ENCODE peak calls at places on chromosomes 4 and X, in eight cellular contexts. One of them, this sample, is unnamed.

GRCh38 chr4:167779280-167779679 is 313.1 kb upstream of the ANXA10 start:
- DNase-seq in neural progenitor cell: no peak
- DNase-seq in left ventricle myocardium inferior: no peak
- DNase-seq in PC-3: no peak
- DNase-seq in mesothelial cell of epicardium: no peak
- DNase-seq in prostate gland: no peak
- DNase-seq in uterus: no peak
- DNase-seq in AG10803: no peak
- DNase-seq in this sample: no peak

GRCh38 chrX:8731579-8732395 is at the start of gene ANOS1:
- DNase-seq in neural progenitor cell: peak; percentile 88
- DNase-seq in left ventricle myocardium inferior: peak; percentile 71
- DNase-seq in PC-3: peak; percentile 56
- DNase-seq in mesothelial cell of epicardium: peak; percentile 59
- DNase-seq in prostate gland: peak; percentile 70
- DNase-seq in uterus: no peak
- DNase-seq in AG10803: no peak
- DNase-seq in this sample: no peak

GRCh38 chr4:55447826-55448225 is 52.1 kb downstream of the TMEM165 start:
- DNase-seq in neural progenitor cell: no peak
- DNase-seq in left ventricle myocardium inferior: no peak
- DNase-seq in PC-3: peak; percentile 26
- DNase-seq in mesothelial cell of epicardium: no peak
- DNase-seq in prostate gland: no peak
- DNase-seq in uterus: no peak
- DNase-seq in AG10803: no peak
- DNase-seq in this sample: peak; percentile 17

GRCh38 chr4:180655886-180656285 is 1587.3 kb upstream of the TENM3 start:
- DNase-seq in neural progenitor cell: no peak
- DNase-seq in left ventricle myocardium inferior: no peak
- DNase-seq in PC-3: no peak
- DNase-seq in mesothelial cell of epicardium: no peak
- DNase-seq in prostate gland: no peak
- DNase-seq in uterus: no peak
- DNase-seq in AG10803: no peak
- DNase-seq in this sample: no peak

GRCh38 chr4:81601270-81601694 is 129.6 kb upstream of the RASGEF1B start:
- DNase-seq in neural progenitor cell: no peak
- DNase-seq in left ventricle myocardium inferior: no peak
- DNase-seq in PC-3: peak; percentile 26
- DNase-seq in mesothelial cell of epicardium: no peak
- DNase-seq in prostate gland: no peak
- DNase-seq in uterus: no peak
- DNase-seq in AG10803: no peak
- DNase-seq in this sample: no peak

GRCh38 chrX:44874481-44875184 is 1.6 kb downstream of the KDM6A start:
- DNase-seq in neural progenitor cell: peak; percentile 48
- DNase-seq in left ventricle myocardium inferior: no peak
- DNase-seq in PC-3: peak; percentile 38
- DNase-seq in mesothelial cell of epicardium: no peak
- DNase-seq in prostate gland: peak; percentile 18
- DNase-seq in uterus: no peak
- DNase-seq in AG10803: peak; percentile 31
- DNase-seq in this sample: no peak

GRCh38 chr4:130563185-130563890 is 1467.4 kb downstream of the C4orf33 start:
- DNase-seq in neural progenitor cell: peak; percentile 82
- DNase-seq in left ventricle myocardium inferior: peak; percentile 20
- DNase-seq in PC-3: peak; percentile 49
- DNase-seq in mesothelial cell of epicardium: peak; percentile 46
- DNase-seq in prostate gland: no peak
- DNase-seq in uterus: peak; percentile 21
- DNase-seq in AG10803: peak; percentile 13
- DNase-seq in this sample: peak; percentile 80

GRCh38 chrX:15908891-15909290 is 54.3 kb upstream of the AP1S2 start:
- DNase-seq in neural progenitor cell: peak; percentile 54
- DNase-seq in left ventricle myocardium inferior: no peak
- DNase-seq in PC-3: no peak
- DNase-seq in mesothelial cell of epicardium: no peak
- DNase-seq in prostate gland: peak; percentile 6
- DNase-seq in uterus: no peak
- DNase-seq in AG10803: no peak
- DNase-seq in this sample: no peak

GRCh38 chrX:427812-428725 is 41.4 kb upstream of the PPP2R3B start:
- DNase-seq in neural progenitor cell: peak; percentile 82
- DNase-seq in left ventricle myocardium inferior: no peak
- DNase-seq in PC-3: peak; percentile 24
- DNase-seq in mesothelial cell of epicardium: no peak
- DNase-seq in prostate gland: no peak
- DNase-seq in uterus: no peak
- DNase-seq in AG10803: peak; percentile 19
- DNase-seq in this sample: peak; percentile 49

GRCh38 chrX:74421181-74422028 is at the start of gene SLC16A2:
- DNase-seq in neural progenitor cell: peak; percentile 83
- DNase-seq in left ventricle myocardium inferior: peak; percentile 70
- DNase-seq in PC-3: peak; percentile 72
- DNase-seq in mesothelial cell of epicardium: peak; percentile 63
- DNase-seq in prostate gland: peak; percentile 69
- DNase-seq in uterus: peak; percentile 72
- DNase-seq in AG10803: peak; percentile 83
- DNase-seq in this sample: peak; percentile 74

GRCh38 chr4:27011401-27011800 is 150.8 kb downstream of the STIM2 start:
- DNase-seq in neural progenitor cell: no peak
- DNase-seq in left ventricle myocardium inferior: no peak
- DNase-seq in PC-3: peak; percentile 71
- DNase-seq in mesothelial cell of epicardium: no peak
- DNase-seq in prostate gland: no peak
- DNase-seq in uterus: no peak
- DNase-seq in AG10803: no peak
- DNase-seq in this sample: no peak

GRCh38 chr4:20203508-20203907 is 48.2 kb upstream of the SLIT2 start:
- DNase-seq in neural progenitor cell: no peak
- DNase-seq in left ventricle myocardium inferior: no peak
- DNase-seq in PC-3: peak; percentile 75
- DNase-seq in mesothelial cell of epicardium: no peak
- DNase-seq in prostate gland: no peak
- DNase-seq in uterus: no peak
- DNase-seq in AG10803: peak; percentile 98
- DNase-seq in this sample: peak; percentile 96

GRCh38 chr4:57048590-57049304 is 61.4 kb downstream of the IGFBP7 start:
- DNase-seq in neural progenitor cell: no peak
- DNase-seq in left ventricle myocardium inferior: no peak
- DNase-seq in PC-3: peak; percentile 68
- DNase-seq in mesothelial cell of epicardium: no peak
- DNase-seq in prostate gland: no peak
- DNase-seq in uterus: no peak
- DNase-seq in AG10803: peak; percentile 68
- DNase-seq in this sample: peak; percentile 12

GRCh38 chrX:318739-319578 is at the start of gene GTPBP6:
- DNase-seq in neural progenitor cell: peak; percentile 100
- DNase-seq in left ventricle myocardium inferior: peak; percentile 100
- DNase-seq in PC-3: peak; percentile 97
- DNase-seq in mesothelial cell of epicardium: peak; percentile 100
- DNase-seq in prostate gland: peak; percentile 100
- DNase-seq in uterus: peak; percentile 100
- DNase-seq in AG10803: peak; percentile 100
- DNase-seq in this sample: peak; percentile 100

GRCh38 chr4:126591583-126591982 is 1041.2 kb upstream of the INTU start:
- DNase-seq in neural progenitor cell: no peak
- DNase-seq in left ventricle myocardium inferior: no peak
- DNase-seq in PC-3: no peak
- DNase-seq in mesothelial cell of epicardium: no peak
- DNase-seq in prostate gland: no peak
- DNase-seq in uterus: no peak
- DNase-seq in AG10803: peak; percentile 13
- DNase-seq in this sample: no peak

GRCh38 chr4:126593626-126594025 is 1039.1 kb upstream of the INTU start:
- DNase-seq in neural progenitor cell: no peak
- DNase-seq in left ventricle myocardium inferior: no peak
- DNase-seq in PC-3: no peak
- DNase-seq in mesothelial cell of epicardium: no peak
- DNase-seq in prostate gland: no peak
- DNase-seq in uterus: no peak
- DNase-seq in AG10803: no peak
- DNase-seq in this sample: no peak

GRCh38 chr4:126595643-126596042 is 1037.1 kb upstream of the INTU start:
- DNase-seq in neural progenitor cell: no peak
- DNase-seq in left ventricle myocardium inferior: no peak
- DNase-seq in PC-3: no peak
- DNase-seq in mesothelial cell of epicardium: no peak
- DNase-seq in prostate gland: no peak
- DNase-seq in uterus: no peak
- DNase-seq in AG10803: no peak
- DNase-seq in this sample: no peak

GRCh38 chr4:126592088-126592487 is 1040.7 kb upstream of the INTU start:
- DNase-seq in neural progenitor cell: no peak
- DNase-seq in left ventricle myocardium inferior: no peak
- DNase-seq in PC-3: no peak
- DNase-seq in mesothelial cell of epicardium: no peak
- DNase-seq in prostate gland: no peak
- DNase-seq in uterus: no peak
- DNase-seq in AG10803: no peak
- DNase-seq in this sample: no peak
- TF ChIP-seq CTCF in neural progenitor cell: peak; percentile 50
- TF ChIP-seq CTCF in left ventricle myocardium inferior: peak; percentile 46
- TF ChIP-seq CTCF in PC-3: peak; percentile 42
- TF ChIP-seq CTCF in mesothelial cell of epicardium: peak; percentile 55
- TF ChIP-seq CTCF in prostate gland: no peak
- TF ChIP-seq CTCF in uterus: no peak
- TF ChIP-seq CTCF in AG10803: peak; percentile 30
- TF ChIP-seq CTCF in this sample: peak; percentile 73

GRCh38 chr4:186189656-186190055 is 1.7 kb upstream of the CYP4V2 start:
- DNase-seq in neural progenitor cell: no peak
- DNase-seq in left ventricle myocardium inferior: no peak
- DNase-seq in PC-3: no peak
- DNase-seq in mesothelial cell of epicardium: no peak
- DNase-seq in prostate gland: no peak
- DNase-seq in uterus: no peak
- DNase-seq in AG10803: no peak
- DNase-seq in this sample: no peak

GRCh38 chr4:186192068-186192751 is 843 bp downstream of the CYP4V2 start:
- DNase-seq in neural progenitor cell: peak; percentile 63
- DNase-seq in left ventricle myocardium inferior: peak; percentile 28
- DNase-seq in PC-3: peak; percentile 6
- DNase-seq in mesothelial cell of epicardium: peak; percentile 50
- DNase-seq in prostate gland: peak; percentile 20
- DNase-seq in uterus: peak; percentile 36
- DNase-seq in AG10803: peak; percentile 53
- DNase-seq in this sample: peak; percentile 3

GRCh38 chr4:186193851-186194250 is 2.5 kb downstream of the CYP4V2 start:
- DNase-seq in neural progenitor cell: no peak
- DNase-seq in left ventricle myocardium inferior: no peak
- DNase-seq in PC-3: no peak
- DNase-seq in mesothelial cell of epicardium: no peak
- DNase-seq in prostate gland: no peak
- DNase-seq in uterus: no peak
- DNase-seq in AG10803: no peak
- DNase-seq in this sample: no peak

GRCh38 chr4:186190456-186191265 is 706 bp upstream of the CYP4V2 start:
- DNase-seq in neural progenitor cell: peak; percentile 57
- DNase-seq in left ventricle myocardium inferior: no peak
- DNase-seq in PC-3: no peak
- DNase-seq in mesothelial cell of epicardium: peak; percentile 47
- DNase-seq in prostate gland: peak; percentile 33
- DNase-seq in uterus: no peak
- DNase-seq in AG10803: peak; percentile 10
- DNase-seq in this sample: no peak

GRCh38 chr4:186191266-186192067 is at the start of gene CYP4V2:
- DNase-seq in neural progenitor cell: peak; percentile 85
- DNase-seq in left ventricle myocardium inferior: peak; percentile 86
- DNase-seq in PC-3: peak; percentile 41
- DNase-seq in mesothelial cell of epicardium: peak; percentile 73
- DNase-seq in prostate gland: peak; percentile 66
- DNase-seq in uterus: peak; percentile 81
- DNase-seq in AG10803: peak; percentile 79
- DNase-seq in this sample: peak; percentile 61
- TF ChIP-seq CTCF in neural progenitor cell: peak; percentile 54
- TF ChIP-seq CTCF in left ventricle myocardium inferior: peak; percentile 60
- TF ChIP-seq CTCF in PC-3: no peak
- TF ChIP-seq CTCF in mesothelial cell of epicardium: no peak
- TF ChIP-seq CTCF in prostate gland: no peak
- TF ChIP-seq CTCF in uterus: no peak
- TF ChIP-seq CTCF in AG10803: peak; percentile 10
- TF ChIP-seq CTCF in this sample: peak; percentile 67

DNA sequence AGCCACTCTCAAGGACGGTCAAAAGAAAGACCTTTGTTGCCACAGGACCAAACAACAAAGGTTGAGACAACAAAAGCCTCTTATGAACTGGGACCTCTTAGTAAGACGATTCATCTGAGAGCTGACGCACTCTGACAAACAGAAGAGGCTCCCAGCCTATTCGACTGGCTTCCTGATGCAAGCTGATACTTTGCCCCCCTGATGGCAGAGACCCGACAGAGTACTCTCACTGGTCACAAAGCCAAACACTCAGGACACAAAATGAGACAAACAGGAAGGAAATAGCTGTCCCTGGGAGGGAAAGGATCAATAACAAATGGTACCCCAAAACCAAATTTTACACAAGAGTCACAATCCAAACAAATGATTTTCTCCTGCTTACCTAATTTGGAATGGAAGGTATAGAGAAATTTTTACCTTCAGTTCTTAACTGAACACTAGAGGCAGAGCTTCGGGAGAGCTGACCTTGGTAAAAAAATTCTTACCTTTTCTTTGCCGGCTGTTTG is 75.2 kb upstream of the PLAC8 start:
- DNase-seq in neural progenitor cell: peak; percentile 85
- DNase-seq in left ventricle myocardium inferior: no peak
- DNase-seq in PC-3: no peak
- DNase-seq in mesothelial cell of epicardium: no peak
- DNase-seq in prostate gland: no peak
- DNase-seq in uterus: no peak
- DNase-seq in AG10803: no peak
- DNase-seq in this sample: no peak
- TF ChIP-seq CTCF in neural progenitor cell: no peak
- TF ChIP-seq CTCF in left ventricle myocardium inferior: no peak
- TF ChIP-seq CTCF in PC-3: no peak
- TF ChIP-seq CTCF in mesothelial cell of epicardium: no peak
- TF ChIP-seq CTCF in prostate gland: no peak
- TF ChIP-seq CTCF in uterus: no peak
- TF ChIP-seq CTCF in AG10803: no peak
- TF ChIP-seq CTCF in this sample: no peak

DNA sequence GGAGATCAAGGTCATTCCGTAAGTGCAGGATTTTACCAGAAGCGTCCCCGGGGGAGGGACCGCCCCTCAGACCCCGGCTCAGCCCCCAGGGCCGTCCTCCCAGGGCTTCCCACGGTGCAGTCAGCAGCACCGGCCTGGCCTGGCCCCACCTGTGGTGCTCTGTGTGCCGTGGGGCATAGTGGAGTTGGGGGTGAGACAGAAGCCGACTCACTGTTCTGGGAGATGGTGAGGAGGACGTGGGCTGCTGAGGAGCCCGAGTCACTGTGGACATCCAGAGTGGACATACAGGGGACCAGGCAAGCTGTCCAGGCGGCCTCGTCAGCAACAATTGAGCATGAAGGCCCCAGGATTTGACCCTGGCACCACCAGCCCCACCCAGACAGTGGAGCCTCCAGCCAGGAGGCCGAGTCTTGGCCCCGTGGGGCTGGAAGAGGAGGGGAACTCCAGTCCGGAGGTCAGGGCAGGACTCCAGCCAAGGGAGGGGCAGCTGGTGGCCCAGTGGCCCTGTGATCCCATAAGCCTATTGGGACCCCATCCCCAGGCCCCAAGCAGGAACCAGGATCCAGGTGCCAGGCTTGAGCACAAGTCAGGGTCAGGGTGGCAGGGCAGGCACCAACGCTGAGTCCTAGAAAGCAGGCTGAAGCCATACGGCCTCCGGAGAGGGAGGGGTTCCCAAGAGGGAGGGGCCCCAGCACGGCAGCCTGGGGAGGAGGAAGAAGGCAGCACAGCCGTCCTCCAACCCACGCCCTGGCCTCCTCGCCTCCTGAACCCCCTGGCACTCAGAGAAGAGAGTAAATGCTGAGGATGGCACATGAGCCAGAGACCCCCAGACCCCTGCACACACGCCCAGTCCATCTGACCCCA is 19.0 kb downstream of the ATP5ME start:
- DNase-seq in neural progenitor cell: peak; percentile 1
- DNase-seq in left ventricle myocardium inferior: no peak
- DNase-seq in PC-3: no peak
- DNase-seq in mesothelial cell of epicardium: no peak
- DNase-seq in prostate gland: no peak
- DNase-seq in uterus: no peak
- DNase-seq in AG10803: no peak
- DNase-seq in this sample: no peak
- TF ChIP-seq CTCF in neural progenitor cell: no peak
- TF ChIP-seq CTCF in left ventricle myocardium inferior: no peak
- TF ChIP-seq CTCF in PC-3: no peak
- TF ChIP-seq CTCF in mesothelial cell of epicardium: no peak
- TF ChIP-seq CTCF in prostate gland: no peak
- TF ChIP-seq CTCF in uterus: no peak
- TF ChIP-seq CTCF in AG10803: no peak
- TF ChIP-seq CTCF in this sample: no peak

This sample was measured in HFFc6.